ENCODE peak calls at places on chromosome 2, in six cellular contexts. S is IMR-90, H is A549, W is HepG2, M is K562, Y is GM12878. O is an unnamed sample.

GRCh38 chr2:96642564-96643350 is at the start of gene FER1L5:
- DNase-seq in Y (no peak), H (no peak), M (no peak), S (peak), W (no peak), O (no peak)

GRCh38 chr2:5394223-5394622 is 298.0 kb upstream of the SOX11 start:
- DNase-seq in M (no peak), H (no peak), Y (no peak), S (no peak), W (no peak), O (no peak)

GRCh38 chr2:17416891-17417391 is 101.3 kb downstream of the RAD51AP2 start:
- DNase-seq in H (no peak), S (peak), W (no peak), Y (no peak), M (no peak), O (no peak)

GRCh38 chr2:39419282-39420223 is 17.5 kb downstream of the MAP4K3 start:
- DNase-seq in M (no peak), Y (no peak), H (no peak), S (peak), W (no peak), O (no peak)

GRCh38 chr2:134763164-134763710 is 44.4 kb upstream of the TMEM163 start:
- DNase-seq in S (no peak), M (no peak), Y (no peak), H (no peak), W (no peak), O (no peak)

GRCh38 chr2:98469862-98470544 is 25.3 kb downstream of the INPP4A start:
- DNase-seq in W (no peak), S (no peak), H (no peak), Y (no peak), M (no peak), O (no peak)

GRCh38 chr2:232382331-232383225 is 4.0 kb downstream of the ALPP start:
- DNase-seq in M (no peak), Y (no peak), H (no peak), W (no peak), S (no peak), O (no peak)

GRCh38 chr2:160512484-160512883 is 18.9 kb upstream of the RBMS1 start:
- DNase-seq in S (no peak), Y (no peak), W (no peak), M (no peak), H (no peak), O (no peak)

GRCh38 chr2:70141754-70142589 is 48.8 kb downstream of the C2orf42 start:
- DNase-seq in S (peak), W (peak), M (peak), Y (no peak), H (peak), O (no peak)

GRCh38 chr2:48448274-48449061 is 81.5 kb upstream of the STON1 start:
- DNase-seq in H (no peak), Y (peak), M (no peak), S (peak), W (peak), O (no peak)

DNA sequence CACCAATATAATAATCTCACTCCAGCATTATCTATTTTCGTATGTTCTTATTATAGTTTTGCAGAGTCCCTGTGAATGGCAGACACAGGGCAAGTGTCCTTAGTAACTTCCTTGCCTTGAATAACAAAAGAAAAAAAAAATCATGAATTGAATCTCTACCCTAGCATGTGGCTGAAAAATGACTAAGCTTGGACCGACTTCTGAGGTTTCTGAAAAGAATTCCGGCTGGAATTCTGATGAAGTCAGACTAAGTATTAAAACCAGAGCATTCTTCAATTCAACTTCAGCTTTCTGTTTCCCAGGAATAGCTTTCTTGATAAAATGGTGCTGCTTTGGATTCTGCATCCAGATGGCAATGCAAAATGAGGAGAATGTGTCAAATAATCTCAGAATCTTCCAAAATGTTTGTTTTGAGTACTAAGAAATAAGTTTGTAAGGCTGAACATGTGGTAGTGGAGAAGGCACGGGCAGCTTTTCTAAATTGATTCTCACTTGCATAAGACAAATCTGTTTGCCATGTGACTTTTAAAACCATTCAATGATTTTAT is 1462.7 kb upstream of the LRRTM1 start:
- DNase-seq in H (no peak), S (peak), Y (no peak), W (no peak), M (no peak), O (no peak)
- TF ChIP-seq BHLHE40 in H (no peak), S (no peak), Y (no peak), W (no peak), M (no peak), O (no peak)

GRCh38 chr2:219638217-219638947 is 11.0 kb downstream of the SLC4A3 start:
- DNase-seq in W (peak), S (no peak), H (no peak), M (no peak), Y (no peak), O (no peak)
- TF ChIP-seq BHLHE40 in W (no peak), S (no peak), H (no peak), M (no peak), Y (no peak), O (no peak)

GRCh38 chr2:206193643-206194382 is 34.1 kb downstream of the EEF1B2 start:
- DNase-seq in S (no peak), Y (no peak), W (no peak), M (no peak), H (no peak), O (no peak)

GRCh38 chr2:206201075-206201848 is 41.6 kb downstream of the EEF1B2 start:
- DNase-seq in M (no peak), W (no peak), S (no peak), H (no peak), Y (no peak), O (no peak)

GRCh38 chr2:206203331-206203730 is 43.6 kb downstream of the EEF1B2 start:
- DNase-seq in S (no peak), Y (no peak), W (no peak), H (no peak), M (no peak), O (no peak)

GRCh38 chr2:206202446-206202845 is 42.8 kb downstream of the EEF1B2 start:
- DNase-seq in M (no peak), S (no peak), H (no peak), Y (no peak), W (no peak), O (no peak)

DNA sequence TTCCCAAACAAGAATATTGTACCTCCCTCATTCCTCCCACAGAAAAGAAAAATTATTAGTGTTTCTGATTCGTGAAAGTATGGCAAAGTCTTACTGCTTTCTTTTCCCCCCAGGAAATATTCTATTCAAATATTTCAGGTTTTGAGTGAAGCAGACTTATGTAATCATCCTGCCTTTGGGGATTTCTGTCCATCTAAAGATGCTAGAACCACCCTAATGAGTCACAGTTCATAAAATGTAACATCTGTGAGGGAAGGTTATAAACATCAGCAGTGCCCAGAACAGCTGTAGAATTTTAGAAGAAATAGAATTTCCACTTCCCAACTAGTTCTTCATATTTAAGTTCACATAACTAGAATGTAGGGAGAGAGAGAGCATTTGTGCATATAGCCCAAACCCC is 39.0 kb downstream of the EEF1B2 start:
- DNase-seq in Y (no peak), S (peak), M (no peak), H (no peak), W (no peak), O (no peak)
- TF ChIP-seq BHLHE40 in Y (no peak), S (no peak), M (no peak), H (no peak), W (no peak), O (no peak)

DNA sequence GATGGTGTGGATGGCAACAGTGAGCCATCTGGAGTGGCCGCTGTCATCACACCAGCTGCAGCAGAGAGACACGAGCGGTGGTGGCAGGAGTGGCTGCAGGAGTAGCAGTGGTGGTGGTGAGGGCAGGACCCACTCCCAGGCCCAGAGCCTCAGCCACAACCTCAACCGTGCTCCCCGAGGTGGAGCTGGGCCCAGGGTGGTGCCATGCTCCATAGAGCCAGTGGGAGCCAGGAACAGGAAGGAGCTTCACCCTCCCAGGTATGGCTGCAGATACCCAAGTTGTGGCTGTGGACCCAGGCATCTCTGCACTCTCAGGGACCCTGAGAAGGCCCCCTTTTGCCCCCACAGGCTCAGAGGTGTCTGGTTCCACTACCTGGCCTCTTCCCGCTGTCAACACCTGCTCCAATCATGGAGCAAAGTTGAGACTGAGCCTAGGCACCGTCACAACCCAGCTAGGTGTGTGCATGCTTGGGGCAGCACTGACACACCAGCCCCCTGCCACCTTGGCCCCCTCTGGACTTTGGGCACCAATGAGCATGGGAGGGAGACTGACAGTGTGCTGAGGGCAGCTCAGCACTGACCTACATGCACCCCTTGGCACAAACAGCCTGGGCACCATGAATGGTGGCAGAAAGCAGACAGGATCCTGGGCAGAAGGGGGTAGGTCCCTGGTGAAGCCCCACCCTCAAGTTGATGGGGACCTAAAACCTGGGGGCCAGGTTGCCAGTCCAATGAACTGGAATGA is 188.9 kb downstream of the NDUFA10 start:
- DNase-seq in W (no peak), H (no peak), M (no peak), S (no peak), Y (no peak), O (no peak)
- TF ChIP-seq BHLHE40 in W (no peak), H (no peak), M (no peak), S (no peak), Y (no peak), O (no peak)

GRCh38 chr2:195813401-195813800 is 156.4 kb downstream of the SLC39A10 start:
- DNase-seq in H (no peak), W (no peak), M (no peak), Y (no peak), S (peak), O (no peak)
- TF ChIP-seq BHLHE40 in H (no peak), W (no peak), M (no peak), Y (no peak), S (no peak), O (no peak)

GRCh38 chr2:66509326-66509811 is 74.4 kb downstream of the MEIS1 start:
- DNase-seq in M (no peak), S (peak), H (no peak), W (no peak), Y (no peak), O (no peak)
- TF ChIP-seq BHLHE40 in M (no peak), S (no peak), H (no peak), W (no peak), Y (no peak), O (no peak)

GRCh38 chr2:73418343-73418742 is 32.7 kb downstream of the ALMS1 start:
- DNase-seq in M (no peak), W (no peak), Y (no peak), H (no peak), S (peak), O (no peak)
- TF ChIP-seq BHLHE40 in M (no peak), W (no peak), Y (no peak), H (no peak), S (no peak), O (no peak)

GRCh38 chr2:121376851-121377250 is 91.8 kb upstream of the TFCP2L1 start:
- DNase-seq in M (no peak), H (no peak), Y (no peak), S (peak), W (no peak), O (no peak)
- TF ChIP-seq BHLHE40 in M (no peak), H (no peak), Y (no peak), S (no peak), W (no peak), O (no peak)